ENCODE peak calls at places on chromosomes 2 and 18, in five cellular contexts. W, X, R, C and V are unnamed samples.
A peak's percentile ranks its signal among the peaks of the same experiment; 100 is the strongest.

GRCh38 chr2:99811544-99811943 is 321.7 kb upstream of the REV1 start:
- DNase-seq in W (no peak), X (no peak), R (no peak), C (no peak), V (no peak)

GRCh38 chr2:231642631-231643493 is 50.2 kb downstream of the TEX44 start:
- DNase-seq in W (peak; percentile 19), X (peak; percentile 81), R (peak; percentile 98), C (peak; percentile 33), V (peak; percentile 81)

GRCh38 chr2:19488009-19488691 is 129.7 kb upstream of the OSR1 start:
- DNase-seq in W (no peak), X (no peak), R (no peak), C (no peak), V (peak; percentile 64)

GRCh38 chr18:74116628-74117554 is 30.7 kb downstream of the FBXO15 start:
- DNase-seq in W (peak; percentile 20), X (peak; percentile 65), R (no peak), C (no peak), V (peak; percentile 69)

GRCh38 chr2:207180741-207181140 is 15.0 kb upstream of the KLF7 start:
- DNase-seq in W (no peak), X (no peak), R (no peak), C (no peak), V (no peak)

GRCh38 chr2:112154246-112155110 is 16.3 kb downstream of the FBLN7 start:
- DNase-seq in W (no peak), X (no peak), R (peak; percentile 38), C (peak; percentile 59), V (peak; percentile 72)

GRCh38 chr2:191195021-191195420 is 44.2 kb upstream of the STAT4 start:
- DNase-seq in W (no peak), X (no peak), R (no peak), C (no peak), V (no peak)

GRCh38 chr2:43268066-43268971 is 41.9 kb upstream of the ZFP36L2 start:
- DNase-seq in W (no peak), X (no peak), R (peak; percentile 57), C (no peak), V (no peak)

GRCh38 chr2:40093036-40093673 is 314.1 kb upstream of the THUMPD2 start:
- DNase-seq in W (no peak), X (peak; percentile 34), R (no peak), C (no peak), V (no peak)

GRCh38 chr2:241901500-241902351 is 32.2 kb downstream of the RTP5 start:
- DNase-seq in W (peak; percentile 60), X (peak; percentile 78), R (no peak), C (no peak), V (no peak)

GRCh38 chr2:9204939-9205338 is 1.7 kb upstream of the ASAP2 start:
- DNase-seq in W (no peak), X (no peak), R (no peak), C (no peak), V (no peak)

GRCh38 chr2:205377324-205377723 is 305.0 kb upstream of the NRP2 start:
- DNase-seq in W (no peak), X (no peak), R (no peak), C (no peak), V (no peak)

GRCh38 chr2:6052577-6052976 is 360.4 kb downstream of the SOX11 start:
- DNase-seq in W (no peak), X (no peak), R (no peak), C (no peak), V (no peak)

GRCh38 chr2:95004287-95004686 is 21.2 kb upstream of the MAL start:
- DNase-seq in W (no peak), X (no peak), R (no peak), C (no peak), V (no peak)

GRCh38 chr2:190746971-190747761 is 98.3 kb downstream of the NAB1 start:
- DNase-seq in W (no peak), X (peak; percentile 67), R (no peak), C (no peak), V (no peak)

GRCh38 chr2:119760237-119760807 is 600 bp downstream of the PTPN4 start:
- DNase-seq in W (no peak), X (no peak), R (no peak), C (no peak), V (peak; percentile 54)

GRCh38 chr2:17850151-17850550 is 28.3 kb upstream of the KCNS3 start:
- DNase-seq in W (no peak), X (no peak), R (no peak), C (no peak), V (no peak)

GRCh38 chr2:97546711-97547110 is 43.0 kb downstream of the ANKRD36B start:
- DNase-seq in W (no peak), X (no peak), R (no peak), C (no peak), V (no peak)

GRCh38 chr2:449246-450067 is 161.6 kb upstream of the ALKAL2 start:
- DNase-seq in W (no peak), X (no peak), R (no peak), C (no peak), V (no peak)

GRCh38 chr2:120770176-120770575 is 34.5 kb downstream of the GLI2 start:
- DNase-seq in W (no peak), X (no peak), R (no peak), C (no peak), V (no peak)

GRCh38 chr18:74217476-74218143 is 69.3 kb downstream of the TIMM21 start:
- DNase-seq in W (no peak), X (no peak), R (no peak), C (no peak), V (no peak)

GRCh38 chr18:79650959-79651358 is 28.6 kb upstream of the CTDP1 start:
- DNase-seq in W (no peak), X (no peak), R (no peak), C (no peak), V (no peak)

GRCh38 chr2:190382851-190383250 is 25.3 kb upstream of the MFSD6 start:
- DNase-seq in W (no peak), X (peak; percentile 19), R (no peak), C (no peak), V (peak; percentile 37)

GRCh38 chr2:184555352-184555751 is 43.0 kb upstream of the ZNF804A start:
- DNase-seq in W (no peak), X (no peak), R (no peak), C (no peak), V (no peak)

GRCh38 chr2:194087569-194087968 is 1569.5 kb upstream of the SLC39A10 start:
- DNase-seq in W (no peak), X (no peak), R (no peak), C (no peak), V (no peak)

GRCh38 chr2:230346465-230346864 is 19.5 kb downstream of the SP140L start:
- DNase-seq in W (no peak), X (no peak), R (no peak), C (no peak), V (no peak)

GRCh38 chr2:181639686-181640085 is 17.2 kb downstream of the CERKL start:
- DNase-seq in W (no peak), X (no peak), R (no peak), C (no peak), V (no peak)

GRCh38 chr2:217370391-217370790 is 510.5 kb upstream of the TNP1 start:
- DNase-seq in W (no peak), X (no peak), R (no peak), C (no peak), V (peak; percentile 36)

GRCh38 chr18:9547767-9548166 is 66.6 kb downstream of the PPP4R1 start:
- DNase-seq in W (no peak), X (no peak), R (no peak), C (no peak), V (no peak)

GRCh38 chr18:9552189-9552588 is 62.2 kb downstream of the PPP4R1 start:
- DNase-seq in W (no peak), X (no peak), R (no peak), C (no peak), V (no peak)

GRCh38 chr18:9546468-9546867 is 67.9 kb downstream of the PPP4R1 start:
- DNase-seq in W (no peak), X (no peak), R (no peak), C (no peak), V (no peak)

GRCh38 chr18:9550413-9550812 is 63.9 kb downstream of the PPP4R1 start:
- DNase-seq in W (no peak), X (no peak), R (no peak), C (no peak), V (no peak)

GRCh38 chr18:9549405-9549804 is 65.0 kb downstream of the PPP4R1 start:
- DNase-seq in W (no peak), X (no peak), R (no peak), C (no peak), V (peak; percentile 17)
- TF ChIP-seq CTCF in W (no peak), X (no peak), R (no peak), C (no peak), V (no peak)

DNA sequence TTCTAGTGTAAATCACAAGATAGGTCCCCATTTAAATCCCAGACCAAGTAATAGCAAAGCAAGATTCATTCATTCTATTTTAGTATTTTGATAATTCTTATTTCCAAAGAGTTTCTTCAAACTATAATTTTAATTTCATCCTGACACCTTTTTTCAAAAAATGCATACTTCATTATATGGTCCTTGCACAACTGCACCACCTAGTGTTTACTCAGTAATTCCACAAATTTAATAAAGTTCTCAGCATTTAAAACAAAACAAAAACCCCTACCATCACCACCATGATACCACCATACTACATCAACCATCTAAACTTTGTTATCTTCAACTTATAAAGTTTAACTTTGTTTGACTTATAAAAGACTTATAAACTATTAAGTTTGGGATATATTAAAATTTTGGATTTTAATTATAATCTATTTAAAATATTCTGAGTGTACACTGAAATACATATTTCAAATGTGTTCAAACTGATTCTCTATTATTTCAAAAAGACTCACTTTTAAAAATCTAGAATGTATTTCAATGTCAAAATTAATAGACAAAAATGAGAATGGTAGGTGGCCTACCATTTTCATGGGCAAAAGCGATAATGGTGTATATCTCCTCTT is 44.2 kb downstream of the WDPCP start:
- DNase-seq in W (no peak), X (peak; percentile 20), R (no peak), C (no peak), V (no peak)
- TF ChIP-seq CTCF in W (no peak), X (peak; percentile 57), R (no peak), C (no peak), V (peak; percentile 68)

GRCh38 chr2:177343773-177344172 is 48.8 kb upstream of the AGPS start:
- DNase-seq in W (no peak), X (no peak), R (no peak), C (no peak), V (no peak)

GRCh38 chr2:177346192-177346591 is 46.4 kb upstream of the AGPS start:
- DNase-seq in W (no peak), X (no peak), R (no peak), C (no peak), V (no peak)

GRCh38 chr2:177347570-177347969 is 45.0 kb upstream of the AGPS start:
- DNase-seq in W (no peak), X (no peak), R (no peak), C (no peak), V (no peak)

GRCh38 chr2:177342736-177343135 is 49.8 kb upstream of the AGPS start:
- DNase-seq in W (no peak), X (no peak), R (no peak), C (no peak), V (no peak)

DNA sequence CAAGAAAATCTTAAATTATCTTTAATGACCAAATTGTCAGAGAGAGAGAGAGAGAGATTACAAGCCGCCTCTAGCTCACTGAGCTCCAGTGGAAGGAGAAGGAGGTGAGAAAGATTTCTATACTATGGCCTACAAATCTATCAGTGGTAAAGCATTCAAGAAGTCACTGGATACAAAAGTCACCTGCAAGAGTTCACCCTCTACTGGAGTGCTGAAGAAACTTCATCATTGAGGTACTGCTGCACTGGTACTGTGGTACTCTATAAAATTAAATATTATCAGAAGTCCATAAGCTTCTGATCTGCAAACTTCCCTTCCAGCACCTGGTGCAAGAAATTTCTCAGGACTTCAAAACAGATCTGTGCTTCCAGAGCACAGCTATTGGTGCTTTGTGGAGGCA is 48.3 kb upstream of the AGPS start:
- DNase-seq in W (no peak), X (no peak), R (no peak), C (no peak), V (no peak)
- TF ChIP-seq CTCF in W (no peak), X (no peak), R (no peak), C (no peak), V (no peak)

GRCh38 chr2:96493072-96493471 is 12.1 kb downstream of the NEURL3 start:
- DNase-seq in W (peak; percentile 44), X (no peak), R (no peak), C (no peak), V (no peak)
- TF ChIP-seq CTCF in W (no peak), X (no peak), R (no peak), C (no peak), V (no peak)